ENCODE peak calls at places on chromosomes 1 and 21, in five cellular contexts. R is coronary artery, D is psoas muscle, C is brain microvascular endothelial cell, O is left ventricle myocardium inferior. W is an unnamed sample.

GRCh38 chr21:42085246-42086077 is 14.3 kb downstream of the UMODL1 start:
- DNase-seq in R (no peak), D (no peak), C (no peak), O (no peak), W (no peak)

GRCh38 chr1:189429610-189430009 is 1048.1 kb downstream of the BRINP3 start:
- DNase-seq in R (no peak), D (no peak), C (no peak), O (no peak), W (no peak)

GRCh38 chr1:39896909-39897685 is 4.6 kb downstream of the MYCL start:
- DNase-seq in R (no peak), D (no peak), C (peak; percentile 47), O (no peak), W (peak; percentile 39)

GRCh38 chr1:154572433-154573167 is 5.0 kb downstream of the CHRNB2 start:
- DNase-seq in R (no peak), D (no peak), C (no peak), O (no peak), W (no peak)

GRCh38 chr1:182066934-182067333 is 5.4 kb upstream of the ZNF648 start:
- DNase-seq in R (no peak), D (no peak), C (no peak), O (no peak), W (no peak)

GRCh38 chr21:39776589-39776988 is 31.6 kb downstream of the IGSF5 start:
- DNase-seq in R (no peak), D (no peak), C (no peak), O (no peak), W (peak; percentile 81)

GRCh38 chr1:29991025-29991424 is 732.4 kb downstream of the MATN1 start:
- DNase-seq in R (peak; percentile 58), D (no peak), C (no peak), O (peak; percentile 36), W (no peak)

GRCh38 chr21:14243461-14243860 is 27.5 kb downstream of the RBM11 start:
- DNase-seq in R (no peak), D (no peak), C (no peak), O (no peak), W (no peak)

GRCh38 chr1:154186177-154186576 is 5.7 kb downstream of the TPM3 start:
- DNase-seq in R (no peak), D (peak; percentile 69), C (peak; percentile 35), O (peak; percentile 36), W (no peak)

GRCh38 chr1:77504986-77505385 is 177.5 kb downstream of the ZZZ3 start:
- DNase-seq in R (no peak), D (no peak), C (no peak), O (no peak), W (no peak)

GRCh38 chr1:9345471-9345870 is 52.8 kb downstream of the SPSB1 start:
- DNase-seq in R (no peak), D (no peak), C (no peak), O (no peak), W (no peak)

GRCh38 chr1:8348777-8349472 is 31.0 kb downstream of the SLC45A1 start:
- DNase-seq in R (no peak), D (peak; percentile 88), C (peak; percentile 39), O (peak; percentile 72), W (peak; percentile 24)

GRCh38 chr1:220222939-220223338 is 49.3 kb downstream of the RAB3GAP2 start:
- DNase-seq in R (no peak), D (no peak), C (no peak), O (no peak), W (no peak)

GRCh38 chr1:116458695-116459094 is 85.7 kb downstream of the ATP1A1 start:
- DNase-seq in R (no peak), D (no peak), C (no peak), O (no peak), W (no peak)

GRCh38 chr1:147717051-147717705 is 43.2 kb downstream of the GJA5 start:
- DNase-seq in R (no peak), D (no peak), C (no peak), O (no peak), W (no peak)

GRCh38 chr1:108708726-108709660 is 3.7 kb upstream of the FNDC7 start:
- DNase-seq in R (no peak), D (no peak), C (no peak), O (no peak), W (no peak)
- TF ChIP-seq CTCF in R (no peak), D (no peak), C (peak; percentile 25), O (no peak), W (no peak)

GRCh38 chr21:26546698-26547097 is 26.4 kb downstream of the CYYR1 start:
- DNase-seq in R (no peak), D (no peak), C (no peak), O (peak; percentile 22), W (no peak)
- H3K4me3 ChIP-seq in R (no peak overlapping the region), D (no peak overlapping the region), C (no peak overlapping the region), O (no peak overlapping the region), W (no peak overlapping the region)

GRCh38 chr21:38511198-38511597 is 12.9 kb upstream of the ERG start:
- DNase-seq in R (no peak), D (no peak), C (no peak), O (no peak), W (no peak)

GRCh38 chr21:38507374-38507942 is 9.2 kb upstream of the ERG start:
- DNase-seq in R (no peak), D (no peak), C (no peak), O (no peak), W (no peak)

GRCh38 chr21:38505654-38506523 is 7.6 kb upstream of the ERG start:
- DNase-seq in R (no peak), D (no peak), C (peak; percentile 80), O (no peak), W (peak; percentile 70)

GRCh38 chr21:38506606-38507331 is 8.5 kb upstream of the ERG start:
- DNase-seq in R (no peak), D (no peak), C (no peak), O (peak; percentile 31), W (no peak)

GRCh38 chr21:38511662-38512243 is 13.5 kb upstream of the ERG start:
- DNase-seq in R (no peak), D (no peak), C (no peak), O (no peak), W (no peak)
- TF ChIP-seq CTCF in R (no peak), D (no peak), C (no peak), O (no peak), W (no peak)

GRCh38 chr21:17671733-17672132 is 59.0 kb upstream of the BTG3 start:
- DNase-seq in R (no peak), D (no peak), C (no peak), O (no peak), W (no peak)

GRCh38 chr21:17679002-17679600 is 66.4 kb upstream of the BTG3 start:
- DNase-seq in R (no peak), D (no peak), C (peak; percentile 53), O (no peak), W (peak; percentile 58)

GRCh38 chr21:17668479-17668878 is 55.8 kb upstream of the BTG3 start:
- DNase-seq in R (no peak), D (no peak), C (no peak), O (no peak), W (no peak)

GRCh38 chr21:17674106-17674505 is 61.4 kb upstream of the BTG3 start:
- DNase-seq in R (no peak), D (no peak), C (no peak), O (no peak), W (no peak)

DNA sequence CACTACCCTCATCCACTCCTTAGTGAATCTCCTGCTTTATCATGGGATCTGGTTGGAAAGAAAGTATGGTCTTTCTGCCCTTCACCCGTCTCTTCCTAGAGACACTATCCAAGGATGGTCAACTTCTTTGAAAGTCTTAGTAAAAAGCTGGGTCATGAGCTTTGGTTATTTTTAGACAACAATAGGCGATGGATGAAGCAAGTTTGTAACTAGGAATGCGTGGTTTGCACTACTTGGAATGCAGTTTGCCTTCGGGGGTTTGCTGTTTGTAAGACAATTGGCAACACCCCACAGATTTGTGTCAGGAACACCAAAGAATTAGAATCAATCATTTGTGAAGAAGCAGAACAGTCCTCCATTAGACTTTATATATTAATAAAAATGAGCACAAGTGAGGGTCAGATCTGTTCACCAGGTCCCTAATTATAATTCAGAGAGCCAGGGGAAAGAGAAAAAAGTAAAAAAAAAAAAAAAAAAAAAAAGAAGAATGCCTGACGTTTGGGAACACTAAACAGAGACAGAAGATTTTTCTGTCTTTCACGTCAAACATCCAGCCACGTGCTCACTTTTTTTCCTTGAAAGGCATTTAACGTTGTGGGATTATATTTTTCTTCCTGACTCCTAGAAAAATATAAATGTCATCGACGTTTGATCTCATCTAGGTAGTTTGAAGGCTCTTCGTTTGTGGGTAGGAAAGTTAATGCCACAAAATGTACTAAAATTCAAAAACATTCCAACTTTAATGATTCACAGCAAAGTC is 60.7 kb upstream of the BTG3 start:
- DNase-seq in R (no peak), D (no peak), C (no peak), O (no peak), W (peak; percentile 55)
- H3K4me3 ChIP-seq in R (no peak overlapping the region), D (no peak overlapping the region), C (no peak overlapping the region), O (no peak overlapping the region), W (no peak overlapping the region)

GRCh38 chr1:92968138-92969032 is 7.1 kb upstream of the DIPK1A start:
- DNase-seq in R (no peak), D (no peak), C (no peak), O (no peak), W (no peak)
- TF ChIP-seq CTCF in R (no peak), D (peak; percentile 51), C (peak; percentile 63), O (peak; percentile 56), W (peak; percentile 71)

GRCh38 chr1:241356519-241357365 is at the start of gene RGS7:
- DNase-seq in R (no peak), D (peak; percentile 51), C (peak; percentile 20), O (peak; percentile 14), W (no peak)
- H3K4me3 ChIP-seq in R (peak within 1 kb of the TSS; percentile 73), D (peak within 1 kb of the TSS; percentile 64), C (peak within 1 kb of the TSS; percentile 61), O (peak within 1 kb of the TSS; percentile 65), W (peak within 1 kb of the TSS; percentile 51)

GRCh38 chr1:207821464-207822045 is 69.7 kb downstream of the CD46 start:
- DNase-seq in R (peak; percentile 73), D (peak; percentile 79), C (no peak), O (no peak), W (no peak)
- TF ChIP-seq CTCF in R (no peak), D (no peak), C (no peak), O (no peak), W (no peak)

DNA sequence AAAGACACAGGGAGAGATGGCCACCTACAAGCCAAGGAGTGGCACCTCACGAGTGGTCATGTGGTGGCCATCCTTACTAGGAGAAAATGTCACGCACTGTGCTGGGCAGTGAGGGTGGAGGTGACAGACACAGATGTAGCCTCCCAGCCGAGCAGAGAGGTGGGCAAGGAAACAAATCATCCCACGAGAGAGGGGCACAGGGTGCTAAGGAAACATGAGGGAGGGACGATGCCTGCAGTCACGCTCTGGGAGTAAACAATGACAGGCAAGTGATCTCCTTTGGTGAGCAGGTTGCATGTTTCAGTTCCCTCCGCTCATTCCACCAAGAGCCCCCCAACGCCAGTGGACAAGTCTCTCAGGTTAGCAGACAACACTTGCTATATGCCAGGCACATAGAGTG is 65.8 kb downstream of the CD247 start:
- DNase-seq in R (no peak), D (no peak), C (no peak), O (no peak), W (no peak)
- H3K4me3 ChIP-seq in R (no peak overlapping the region), D (no peak overlapping the region), C (no peak overlapping the region), O (no peak overlapping the region), W (no peak overlapping the region)

GRCh38 chr1:203990118-203990517 is 82.8 kb upstream of the SOX13 start:
- DNase-seq in R (no peak), D (no peak), C (no peak), O (no peak), W (no peak)
- TF ChIP-seq CTCF in R (no peak), D (no peak), C (no peak), O (no peak), W (no peak)

W was measured in astrocyte of the cerebellum.